ENCODE peak calls at places on chromosomes 4 and X, in four cellular contexts. W, J, H and G are unnamed samples.

GRCh38 chr4:74095482-74095881 is 3.5 kb downstream of the CXCL2 start:
- DNase-seq in W (peak), J (no peak), H (peak), G (no peak)

GRCh38 chr4:40731792-40732245 is 17.9 kb upstream of the NSUN7 start:
- DNase-seq in W (no peak), J (no peak), H (peak), G (no peak)

GRCh38 chr4:88087004-88087403 is 71.4 kb downstream of the ABCG2 start:
- DNase-seq in W (no peak), J (no peak), H (no peak), G (no peak)

GRCh38 chr4:157600583-157600982 is 380.1 kb downstream of the GRIA2 start:
- DNase-seq in W (no peak), J (no peak), H (no peak), G (no peak)

GRCh38 chr4:72109364-72109763 is 77.6 kb downstream of the NPFFR2 start:
- DNase-seq in W (no peak), J (no peak), H (no peak), G (no peak)

GRCh38 chr4:5721923-5722322 is 10.9 kb downstream of the EVC start:
- DNase-seq in W (no peak), J (no peak), H (no peak), G (no peak)

GRCh38 chrX:120749141-120749846 is 119.4 kb upstream of the C1GALT1C1 start:
- DNase-seq in W (no peak), J (no peak), H (peak), G (no peak)

GRCh38 chr4:81215219-81215892 is at the start of gene PRKG2:
- DNase-seq in W (no peak), J (peak), H (no peak), G (peak)

GRCh38 chr4:8260656-8261111 is 8.9 kb upstream of the HTRA3 start:
- DNase-seq in W (peak), J (no peak), H (peak), G (no peak)

GRCh38 chr4:68494688-68495087 is 47.4 kb downstream of the TMPRSS11E start:
- DNase-seq in W (no peak), J (no peak), H (no peak), G (no peak)

GRCh38 chr4:120718979-120719566 is 203.5 kb downstream of the PRDM5 start:
- DNase-seq in W (peak), J (no peak), H (peak), G (peak)

GRCh38 chr4:124555959-124556358 is 156.6 kb downstream of the ANKRD50 start:
- DNase-seq in W (no peak), J (no peak), H (no peak), G (no peak)

GRCh38 chr4:123616970-123617392 is 220.4 kb downstream of the SPRY1 start:
- DNase-seq in W (no peak), J (no peak), H (peak), G (no peak)

GRCh38 chr4:185825737-185826136 is 13.7 kb upstream of the SORBS2 start:
- DNase-seq in W (no peak), J (no peak), H (no peak), G (no peak)

GRCh38 chr4:30258949-30259348 is 461.2 kb upstream of the PCDH7 start:
- DNase-seq in W (no peak), J (no peak), H (no peak), G (no peak)

GRCh38 chr4:165516281-165516833 is 137.5 kb downstream of the CPE start:
- DNase-seq in W (no peak), J (no peak), H (no peak), G (no peak)

GRCh38 chrX:72123471-72124185 is 8.1 kb downstream of the RTL5 start:
- DNase-seq in W (no peak), J (no peak), H (peak), G (peak)

GRCh38 chr4:86718152-86718551 is 124.0 kb downstream of the PTPN13 start:
- DNase-seq in W (no peak), J (no peak), H (no peak), G (no peak)

GRCh38 chr4:154086247-154086646 is 297.4 kb upstream of the SFRP2 start:
- DNase-seq in W (peak), J (no peak), H (no peak), G (no peak)

GRCh38 chrX:18674417-18674787 is 2.5 kb upstream of the RS1 start:
- DNase-seq in W (no peak), J (peak), H (peak), G (peak)
- TF ChIP-seq JUN in W (no peak), J (no peak), H (no peak), G (no peak)

GRCh38 chr4:110128092-110128989 is 70.1 kb downstream of the ELOVL6 start:
- DNase-seq in W (no peak), J (no peak), H (no peak), G (no peak)
- TF ChIP-seq JUN in W (no peak), J (no peak), H (no peak), G (no peak)

DNA sequence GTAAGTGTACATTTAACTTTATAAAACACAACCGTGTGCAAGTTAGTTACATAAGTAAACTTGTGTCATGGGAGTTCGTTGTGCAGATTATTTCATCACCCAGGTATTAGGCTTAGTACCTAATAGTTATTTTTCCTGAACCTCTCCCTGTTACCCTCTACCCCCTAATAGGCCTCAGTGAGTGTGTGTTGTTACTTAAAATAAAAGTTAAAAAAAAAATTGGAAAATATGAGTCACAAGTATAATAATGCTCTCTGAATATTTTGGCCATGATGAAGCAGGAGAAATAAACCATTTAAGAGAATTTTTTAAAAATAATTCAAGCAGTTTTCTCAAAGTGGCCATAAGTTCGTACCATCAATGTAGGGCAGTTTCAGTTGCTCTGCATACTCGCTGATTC is 105.1 kb upstream of the GRID2 start:
- DNase-seq in W (no peak), J (no peak), H (no peak), G (no peak)
- TF ChIP-seq JUN in W (no peak), J (no peak), H (no peak), G (no peak)

DNA sequence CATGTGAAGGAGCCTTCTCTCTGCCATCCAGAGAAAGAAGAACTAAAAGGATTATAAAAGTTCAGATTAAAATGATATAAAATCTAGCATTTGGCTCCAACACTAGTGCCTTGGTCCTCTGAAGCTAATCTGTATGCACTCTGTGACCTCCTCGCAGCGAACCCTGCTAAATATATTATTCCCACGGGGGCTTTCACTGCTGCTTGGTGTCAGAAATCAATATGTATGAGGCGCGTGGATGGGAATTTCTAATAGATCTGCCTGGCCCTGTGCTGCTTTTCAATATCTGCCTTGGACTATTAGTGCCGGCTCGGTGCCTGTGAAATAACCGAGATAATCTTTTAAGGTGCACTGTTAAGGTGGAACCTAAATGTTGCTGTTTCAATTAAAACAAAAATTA is 69.7 kb downstream of the CXXC4 start:
- DNase-seq in W (no peak), J (no peak), H (no peak), G (no peak)
- TF ChIP-seq JUN in W (no peak), J (no peak), H (no peak), G (no peak)

DNA sequence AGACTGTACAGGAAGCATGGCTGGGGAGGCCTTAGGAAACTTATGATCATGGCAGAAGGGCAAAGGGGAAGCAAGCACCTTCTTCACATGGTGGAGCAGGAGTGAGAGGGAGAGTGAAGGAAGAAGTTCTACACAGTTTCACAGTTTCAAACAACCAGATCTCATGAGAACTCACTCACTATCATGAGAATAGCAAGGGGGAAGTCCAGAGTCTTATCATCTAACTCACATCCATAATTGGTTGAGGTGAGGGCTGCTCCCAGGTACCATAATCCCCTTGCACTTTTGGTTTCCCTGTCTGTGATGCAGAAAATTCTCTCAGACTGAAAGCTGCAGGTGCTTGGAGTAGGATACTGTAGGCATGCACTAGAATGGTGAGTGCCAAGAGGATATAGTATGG is 233.8 kb upstream of the CPEB2 start:
- DNase-seq in W (no peak), J (no peak), H (no peak), G (no peak)
- TF ChIP-seq JUN in W (no peak), J (no peak), H (no peak), G (no peak)

GRCh38 chrX:30706216-30706775 is 53.1 kb downstream of the GK start:
- DNase-seq in W (no peak), J (no peak), H (no peak), G (no peak)

DNA sequence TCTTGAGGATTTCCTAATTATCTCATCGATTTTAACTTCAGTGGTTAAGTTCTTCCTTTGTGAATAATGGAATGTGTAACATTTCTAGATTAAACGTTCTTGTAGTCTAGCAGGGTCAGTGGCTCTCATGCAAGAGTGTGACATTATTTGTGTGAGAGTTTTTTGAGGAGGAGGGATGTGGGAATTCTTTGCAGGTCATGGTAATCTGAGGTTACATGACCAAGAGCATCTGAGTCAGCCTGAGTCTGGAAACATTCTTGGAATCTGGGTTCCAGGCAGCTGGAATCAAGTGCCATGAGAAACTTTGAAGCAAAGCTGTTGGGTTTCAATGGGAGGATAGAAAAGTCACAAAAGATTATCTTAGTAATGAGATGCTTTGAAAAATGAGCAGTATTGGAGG is 49.5 kb downstream of the GK start:
- DNase-seq in W (no peak), J (no peak), H (no peak), G (no peak)
- TF ChIP-seq JUN in W (no peak), J (no peak), H (no peak), G (no peak)

DNA sequence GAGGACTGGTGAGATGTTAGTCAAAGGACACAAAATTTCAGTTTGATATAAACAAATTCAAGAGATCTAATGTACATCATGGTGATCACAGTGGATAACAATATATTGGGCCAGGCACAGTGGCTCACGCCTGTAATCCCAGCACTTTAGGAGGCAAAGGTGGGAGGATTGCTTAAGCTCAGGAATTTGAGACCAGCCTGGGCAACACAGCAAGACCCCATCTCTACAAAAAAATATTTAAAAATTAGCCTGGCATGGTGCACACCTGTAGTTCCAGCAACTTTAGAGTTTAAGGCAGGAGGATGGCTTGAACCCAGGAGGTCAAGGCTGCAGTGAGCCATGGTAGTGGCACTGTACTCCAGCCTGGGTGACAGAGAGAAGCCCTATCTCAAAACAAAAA is 8.7 kb downstream of the SCARB2 start:
- DNase-seq in W (no peak), J (no peak), H (no peak), G (no peak)
- TF ChIP-seq JUN in W (no peak), J (no peak), H (no peak), G (no peak)

GRCh38 chr4:146465628-146466027 is 56.1 kb downstream of the SLC10A7 start:
- DNase-seq in W (no peak), J (no peak), H (no peak), G (no peak)
- TF ChIP-seq JUN in W (no peak), J (no peak), H (no peak), G (no peak)

GRCh38 chrX:47723689-47724088 is 64.7 kb upstream of the UXT start:
- DNase-seq in W (peak), J (peak), H (no peak), G (peak)
- TF ChIP-seq JUN in W (no peak), J (no peak), H (no peak), G (no peak)

DNA sequence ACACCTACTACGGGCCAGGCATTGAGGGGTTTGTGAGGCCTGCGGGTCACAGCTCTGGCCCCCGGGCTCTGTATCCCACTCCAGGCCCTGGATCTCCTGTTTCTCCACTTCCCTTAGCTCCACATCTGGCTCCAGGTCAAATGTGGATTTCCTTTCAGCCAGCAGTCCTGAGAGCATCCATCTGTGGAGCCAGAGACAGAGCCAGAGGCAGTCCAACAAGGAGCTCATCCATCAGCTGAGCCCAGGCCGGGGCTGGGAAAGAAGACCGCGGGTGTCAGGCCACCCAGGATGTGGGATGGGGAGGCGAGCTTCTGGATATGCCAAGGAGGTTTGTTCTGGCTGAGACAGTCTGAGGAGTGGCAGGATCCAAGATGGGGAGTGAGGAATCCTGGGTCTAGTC is 91.7 kb downstream of the EFNB1 start:
- DNase-seq in W (no peak), J (no peak), H (no peak), G (no peak)
- TF ChIP-seq JUN in W (no peak), J (no peak), H (no peak), G (no peak)